ENCODE peak calls at places on chromosomes 7 and 10, in five cellular contexts. One of them, this sample, is unnamed.

GRCh38 chr7:26506196-26506595 is 214.5 kb downstream of the SNX10 start:
- DNase-seq in neuronal stem cell: no peak
- DNase-seq in HepG2: no peak
- DNase-seq in K562: no peak
- DNase-seq in mammary epithelial cell: no peak
- DNase-seq in this sample: no peak

GRCh38 chr7:75732764-75733630 is 5.7 kb downstream of the HIP1 start:
- DNase-seq in neuronal stem cell: no peak
- DNase-seq in HepG2: no peak
- DNase-seq in K562: peak
- DNase-seq in mammary epithelial cell: peak
- DNase-seq in this sample: no peak

GRCh38 chr7:98365863-98366561 is 34.9 kb downstream of the BAIAP2L1 start:
- DNase-seq in neuronal stem cell: no peak
- DNase-seq in HepG2: no peak
- DNase-seq in K562: no peak
- DNase-seq in mammary epithelial cell: no peak
- DNase-seq in this sample: no peak

GRCh38 chr7:73707045-73707631 is 12.3 kb downstream of the STX1A start:
- DNase-seq in neuronal stem cell: no peak
- DNase-seq in HepG2: no peak
- DNase-seq in K562: no peak
- DNase-seq in mammary epithelial cell: no peak
- DNase-seq in this sample: no peak

GRCh38 chr7:111855842-111856227 is 293.5 kb upstream of the IMMP2L start:
- DNase-seq in neuronal stem cell: no peak
- DNase-seq in HepG2: no peak
- DNase-seq in K562: no peak
- DNase-seq in mammary epithelial cell: no peak
- DNase-seq in this sample: no peak

GRCh38 chr7:767941-768729 is 41.1 kb upstream of the PRKAR1B start:
- DNase-seq in neuronal stem cell: no peak
- DNase-seq in HepG2: no peak
- DNase-seq in K562: no peak
- DNase-seq in mammary epithelial cell: no peak
- DNase-seq in this sample: no peak

GRCh38 chr7:7099584-7100014 is 82.7 kb upstream of the C1GALT1 start:
- DNase-seq in neuronal stem cell: peak
- DNase-seq in HepG2: peak
- DNase-seq in K562: peak
- DNase-seq in mammary epithelial cell: peak
- DNase-seq in this sample: no peak

GRCh38 chr10:75187961-75188426 is 22.6 kb upstream of the VDAC2 start:
- DNase-seq in neuronal stem cell: no peak
- DNase-seq in HepG2: peak
- DNase-seq in K562: peak
- DNase-seq in mammary epithelial cell: peak
- DNase-seq in this sample: peak

GRCh38 chr10:86359111-86359510 is 7.5 kb downstream of the GRID1 start:
- DNase-seq in neuronal stem cell: no peak
- DNase-seq in HepG2: no peak
- DNase-seq in K562: no peak
- DNase-seq in mammary epithelial cell: no peak
- DNase-seq in this sample: no peak

GRCh38 chr10:113169853-113170455 is 219.9 kb downstream of the TCF7L2 start:
- DNase-seq in neuronal stem cell: no peak
- DNase-seq in HepG2: no peak
- DNase-seq in K562: no peak
- DNase-seq in mammary epithelial cell: no peak
- DNase-seq in this sample: peak

GRCh38 chr10:113167702-113168101 is 217.7 kb downstream of the TCF7L2 start:
- DNase-seq in neuronal stem cell: no peak
- DNase-seq in HepG2: no peak
- DNase-seq in K562: no peak
- DNase-seq in mammary epithelial cell: no peak
- DNase-seq in this sample: no peak

GRCh38 chr10:113165643-113166042 is 215.6 kb downstream of the TCF7L2 start:
- DNase-seq in neuronal stem cell: no peak
- DNase-seq in HepG2: no peak
- DNase-seq in K562: no peak
- DNase-seq in mammary epithelial cell: no peak
- DNase-seq in this sample: no peak

GRCh38 chr10:113169111-113169510 is 219.1 kb downstream of the TCF7L2 start:
- DNase-seq in neuronal stem cell: no peak
- DNase-seq in HepG2: no peak
- DNase-seq in K562: no peak
- DNase-seq in mammary epithelial cell: no peak
- DNase-seq in this sample: no peak

DNA sequence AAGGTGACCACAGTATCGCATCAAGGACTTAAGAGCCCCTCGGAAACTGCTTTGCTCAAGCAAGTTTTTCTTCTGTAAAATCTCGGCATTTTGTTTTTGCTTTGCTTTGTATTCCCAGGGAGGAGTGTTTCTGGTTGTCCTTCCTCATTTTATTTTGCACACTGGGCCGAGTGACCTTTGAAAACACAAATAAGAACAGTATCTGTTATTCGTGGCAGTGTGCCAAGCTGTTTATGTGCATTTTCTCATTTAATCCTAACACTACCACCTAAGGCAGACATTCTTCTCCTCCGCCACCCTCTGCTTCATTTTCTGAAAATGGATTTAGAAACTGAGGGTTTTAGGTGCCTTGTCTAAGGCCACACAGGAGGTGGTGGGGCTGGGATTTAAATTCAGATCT is 218.5 kb downstream of the TCF7L2 start:
- DNase-seq in neuronal stem cell: no peak
- DNase-seq in HepG2: no peak
- DNase-seq in K562: no peak
- DNase-seq in mammary epithelial cell: no peak
- DNase-seq in this sample: no peak
- H3K4me2 ChIP-seq in neuronal stem cell: no peak
- H3K4me2 ChIP-seq in HepG2: no peak
- H3K4me2 ChIP-seq in K562: no peak
- H3K4me2 ChIP-seq in mammary epithelial cell: no peak
- H3K4me2 ChIP-seq in this sample: no peak

DNA sequence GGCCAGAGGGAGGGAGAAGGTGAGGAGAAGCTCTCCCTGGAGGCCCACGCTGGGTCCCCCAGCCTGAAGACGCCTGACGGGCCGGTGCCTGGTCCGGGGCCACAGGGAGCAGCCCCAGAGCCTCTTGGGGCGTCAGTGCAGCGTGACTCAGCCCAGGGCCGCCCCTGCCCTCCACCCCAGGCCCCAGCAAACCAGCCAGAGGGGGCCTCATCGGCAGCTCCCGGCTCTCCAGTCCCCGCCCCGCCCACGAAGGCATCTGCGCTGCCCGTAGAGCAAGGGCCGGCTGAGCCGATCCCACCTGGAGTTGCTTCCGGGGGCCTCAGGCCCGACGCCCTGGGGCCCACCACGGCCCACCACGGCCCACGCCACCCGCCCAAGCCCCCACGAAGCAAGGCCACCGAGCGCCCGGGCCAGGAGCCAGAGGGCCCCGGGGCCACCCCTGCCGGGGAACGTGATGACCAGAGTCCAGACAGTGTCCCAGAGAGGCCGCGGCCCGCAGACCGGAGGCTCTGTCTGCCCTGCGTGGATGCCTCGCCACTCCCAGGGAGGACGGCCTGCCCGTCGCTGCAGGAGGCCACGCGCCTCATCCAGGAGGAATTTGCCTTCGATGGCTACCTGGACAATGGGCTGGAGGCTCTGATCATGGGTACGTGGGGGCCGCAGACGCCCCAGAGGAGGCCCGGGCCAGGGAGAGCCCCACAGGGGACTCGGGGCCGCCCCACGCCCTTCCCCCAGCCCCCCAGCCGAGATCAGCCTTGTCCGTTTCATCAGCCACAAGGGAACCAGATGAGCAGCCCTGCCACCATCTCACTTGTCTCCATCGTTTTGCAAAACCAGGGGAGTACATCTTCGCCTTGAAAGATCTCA is 31.2 kb upstream of the UTF1 start:
- DNase-seq in neuronal stem cell: no peak
- DNase-seq in HepG2: no peak
- DNase-seq in K562: no peak
- DNase-seq in mammary epithelial cell: no peak
- DNase-seq in this sample: no peak
- H3K4me2 ChIP-seq in neuronal stem cell: no peak
- H3K4me2 ChIP-seq in HepG2: no peak
- H3K4me2 ChIP-seq in K562: no peak
- H3K4me2 ChIP-seq in mammary epithelial cell: no peak
- H3K4me2 ChIP-seq in this sample: no peak

GRCh38 chr10:23088609-23089008 is 6.8 kb upstream of the MSRB2 start:
- DNase-seq in neuronal stem cell: no peak
- DNase-seq in HepG2: no peak
- DNase-seq in K562: no peak
- DNase-seq in mammary epithelial cell: no peak
- DNase-seq in this sample: no peak
- H3K4me2 ChIP-seq in neuronal stem cell: no peak
- H3K4me2 ChIP-seq in HepG2: no peak
- H3K4me2 ChIP-seq in K562: no peak
- H3K4me2 ChIP-seq in mammary epithelial cell: no peak
- H3K4me2 ChIP-seq in this sample: no peak

DNA sequence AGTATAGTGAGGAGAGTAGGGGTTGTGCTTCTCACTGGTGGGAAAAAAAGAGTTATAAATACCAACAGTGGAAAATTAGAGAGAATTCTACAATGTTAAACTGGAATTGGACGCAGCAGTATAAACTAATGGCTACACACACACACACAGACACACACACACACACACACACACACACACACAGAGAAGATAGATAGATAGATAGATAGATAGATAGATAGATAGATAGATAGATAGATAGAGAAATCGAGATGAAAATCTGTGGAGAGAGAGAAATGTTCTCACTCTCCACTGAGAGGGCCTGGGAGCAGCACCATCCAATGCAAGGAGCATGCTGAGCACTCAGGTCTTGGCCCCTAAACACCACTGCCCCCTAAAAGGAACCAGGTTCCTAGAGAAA is 99.9 kb upstream of the LRRC4 start:
- DNase-seq in neuronal stem cell: no peak
- DNase-seq in HepG2: no peak
- DNase-seq in K562: no peak
- DNase-seq in mammary epithelial cell: no peak
- DNase-seq in this sample: no peak
- H3K4me2 ChIP-seq in neuronal stem cell: no peak
- H3K4me2 ChIP-seq in HepG2: no peak
- H3K4me2 ChIP-seq in K562: no peak
- H3K4me2 ChIP-seq in mammary epithelial cell: no peak
- H3K4me2 ChIP-seq in this sample: no peak

DNA sequence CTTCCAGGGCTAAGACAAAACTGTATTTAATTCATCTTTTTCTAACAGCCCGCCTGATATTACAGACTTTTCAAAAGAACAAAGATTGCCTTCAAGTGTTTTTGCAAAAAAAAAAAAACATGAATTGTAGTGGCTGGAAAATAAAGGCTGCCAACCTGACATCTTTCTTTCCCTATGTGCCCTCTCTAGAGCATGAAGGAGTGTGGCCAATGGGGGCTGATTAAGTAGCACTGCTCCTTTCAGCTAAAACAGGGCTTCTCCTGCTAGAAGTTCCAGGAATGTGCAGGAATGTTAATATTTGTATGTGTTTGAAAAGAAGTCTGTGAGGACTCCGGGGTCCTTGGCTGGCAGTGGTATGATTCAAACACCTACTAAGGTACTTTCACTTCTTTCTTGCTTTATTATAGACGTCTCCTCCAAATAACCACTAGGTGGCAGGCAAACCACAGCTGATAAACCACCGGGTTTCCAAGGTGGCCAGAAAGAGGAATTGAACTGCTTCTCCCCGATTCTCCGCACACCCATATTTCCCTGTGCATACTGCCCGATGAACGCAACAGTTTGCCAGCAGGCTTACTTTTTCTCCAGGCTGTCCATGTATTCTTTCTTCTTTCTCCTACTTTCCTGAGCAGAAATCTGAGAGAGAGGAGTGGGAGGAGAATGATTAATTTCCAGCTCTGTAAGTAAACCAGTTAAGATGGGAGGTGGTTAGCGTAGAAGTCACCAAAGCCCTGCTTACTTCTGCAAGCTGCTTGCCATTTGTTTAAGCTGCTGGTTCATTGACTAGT is 56.8 kb upstream of the DGKI start:
- DNase-seq in neuronal stem cell: peak
- DNase-seq in HepG2: peak
- DNase-seq in K562: peak
- DNase-seq in mammary epithelial cell: peak
- DNase-seq in this sample: peak
- H3K4me2 ChIP-seq in neuronal stem cell: no peak
- H3K4me2 ChIP-seq in HepG2: no peak
- H3K4me2 ChIP-seq in K562: no peak
- H3K4me2 ChIP-seq in mammary epithelial cell: no peak
- H3K4me2 ChIP-seq in this sample: peak

GRCh38 chr7:37329940-37330339 is 118.7 kb downstream of the ELMO1 start:
- DNase-seq in neuronal stem cell: no peak
- DNase-seq in HepG2: no peak
- DNase-seq in K562: no peak
- DNase-seq in mammary epithelial cell: no peak
- DNase-seq in this sample: no peak
- H3K4me2 ChIP-seq in neuronal stem cell: no peak
- H3K4me2 ChIP-seq in HepG2: no peak
- H3K4me2 ChIP-seq in K562: no peak
- H3K4me2 ChIP-seq in mammary epithelial cell: no peak
- H3K4me2 ChIP-seq in this sample: no peak

DNA sequence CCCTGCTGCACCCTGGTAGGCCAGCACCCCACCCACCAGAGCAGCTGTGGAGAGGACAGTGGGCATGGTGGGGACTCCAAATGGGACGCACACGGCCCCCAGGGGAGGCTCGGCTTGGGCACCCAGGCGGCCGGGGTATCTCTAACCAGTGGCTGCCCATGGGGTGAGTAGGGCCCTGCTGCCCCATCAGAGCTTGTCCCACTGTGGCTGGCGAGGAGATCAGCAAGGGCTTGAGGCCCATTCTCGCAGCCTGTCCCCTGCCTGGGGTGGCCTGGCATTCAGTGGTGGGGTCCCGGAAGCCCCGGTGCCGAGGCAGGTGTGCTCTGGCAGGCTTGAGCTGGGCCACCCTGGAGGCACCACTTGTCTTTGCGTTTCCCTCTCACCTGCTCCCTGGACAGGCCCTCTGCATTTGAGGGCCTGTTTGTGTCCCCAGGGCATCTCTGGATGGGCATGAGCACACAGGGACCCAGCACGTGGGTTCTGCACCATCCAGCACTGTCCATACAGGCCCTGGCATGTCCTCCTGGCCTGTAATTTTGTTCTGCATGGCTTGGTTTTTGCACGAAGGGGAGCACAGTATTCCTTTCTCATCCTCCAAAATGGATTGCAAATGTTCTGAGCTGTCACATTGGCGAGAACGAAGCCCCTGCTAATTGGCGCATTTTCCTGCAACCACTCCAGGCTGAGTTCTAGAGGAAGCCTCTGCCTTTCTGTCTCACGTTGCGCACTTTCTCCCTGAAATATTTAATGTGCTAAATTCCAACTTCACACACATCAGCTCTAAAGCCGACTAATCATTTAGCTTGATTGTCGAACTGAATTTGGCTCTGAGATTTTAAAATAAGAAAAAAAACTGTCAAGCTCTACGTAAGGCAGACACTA is 27.2 kb downstream of the PWWP2B start:
- DNase-seq in neuronal stem cell: no peak
- DNase-seq in HepG2: no peak
- DNase-seq in K562: no peak
- DNase-seq in mammary epithelial cell: peak
- DNase-seq in this sample: no peak
- H3K4me2 ChIP-seq in neuronal stem cell: no peak
- H3K4me2 ChIP-seq in HepG2: no peak
- H3K4me2 ChIP-seq in K562: no peak
- H3K4me2 ChIP-seq in mammary epithelial cell: no peak
- H3K4me2 ChIP-seq in this sample: no peak